ENCODE peak calls at places on chromosomes 7 and 10, in ten cellular contexts. I is dorsolateral prefrontal cortex, K is esophagus squamous epithelium, B is left ventricle myocardium inferior, M is ovary, A is colonic mucosa, R is H9, S is uterus, N is RWPE1, W is HCT116. G is an unnamed sample.

GRCh38 chr10:77836299-77836820 is 90.2 kb downstream of the DLG5 start:
- DNase-seq in K (no peak), I (peak), B (peak), S (no peak), A (peak), R (no peak), W (no peak), N (no peak), M (no peak), G (peak)

GRCh38 chr10:61541960-61542359 is 88.8 kb upstream of the TMEM26 start:
- DNase-seq in N (no peak), M (no peak), S (no peak), W (no peak), B (no peak), A (no peak), K (no peak), R (no peak), I (no peak), G (no peak)

GRCh38 chr10:125691160-125691981 is 8.4 kb upstream of the TEX36 start:
- DNase-seq in W (no peak), I (no peak), M (no peak), B (no peak), S (no peak), K (no peak), R (no peak), N (no peak), A (no peak), G (no peak)

GRCh38 chr7:151104411-151105235 is 18.3 kb downstream of the AGAP3 start:
- DNase-seq in W (no peak), M (no peak), A (no peak), B (no peak), N (no peak), R (peak), K (no peak), S (no peak), I (no peak), G (no peak)

GRCh38 chr7:20268832-20269231 is 51.6 kb upstream of the MACC1 start:
- DNase-seq in R (no peak), I (no peak), N (no peak), M (no peak), K (no peak), B (no peak), A (no peak), W (no peak), S (no peak), G (no peak)

GRCh38 chr10:70576803-70577517 is 25.6 kb downstream of the PRF1 start:
- DNase-seq in K (no peak), I (no peak), M (no peak), N (no peak), W (no peak), A (no peak), B (no peak), R (no peak), S (no peak), G (no peak)

GRCh38 chr7:44112231-44112996 is 8.3 kb downstream of the AEBP1 start:
- DNase-seq in W (no peak), A (no peak), S (no peak), B (no peak), K (no peak), R (no peak), I (no peak), M (no peak), N (no peak), G (no peak)

GRCh38 chr10:117007080-117007479 is 2.1 kb upstream of the SHTN1 start:
- DNase-seq in S (no peak), N (peak), R (no peak), A (no peak), B (no peak), M (no peak), I (no peak), W (peak), K (no peak), G (no peak)

GRCh38 chr7:64581929-64582894 is 19.3 kb upstream of the ZNF680 start:
- DNase-seq in N (no peak), I (no peak), M (no peak), S (no peak), B (no peak), A (no peak), R (no peak), W (no peak), K (no peak), G (no peak)

GRCh38 chr7:111858331-111858730 is 296.0 kb upstream of the IMMP2L start:
- DNase-seq in I (no peak), K (no peak), M (no peak), B (no peak), A (no peak), S (no peak), W (no peak), R (no peak), N (no peak), G (no peak)

GRCh38 chr7:89104748-89105685 is 309.5 kb upstream of the TEX47 start:
- DNase-seq in N (no peak), S (no peak), W (no peak), M (no peak), B (no peak), R (no peak), K (no peak), I (no peak), A (no peak), G (no peak)

GRCh38 chr7:45601816-45602540 is 27.8 kb downstream of the ADCY1 start:
- DNase-seq in K (no peak), M (no peak), W (no peak), R (peak), B (no peak), A (peak), S (no peak), I (peak), N (no peak), G (no peak)

GRCh38 chr10:17528296-17528862 is 74.0 kb upstream of the ST8SIA6 start:
- DNase-seq in W (no peak), B (no peak), M (no peak), K (no peak), I (no peak), R (no peak), S (no peak), A (no peak), N (no peak), G (no peak)

GRCh38 chr7:12239821-12240220 is 28.7 kb downstream of the TMEM106B start:
- DNase-seq in B (no peak), S (no peak), W (no peak), M (no peak), K (no peak), A (no peak), R (no peak), N (no peak), I (no peak), G (no peak)
- H3K27ac ChIP-seq in B (no peak), S (no peak), W (no peak), M (no peak), K (no peak), A (no peak), R (no peak), N (no peak), I (no peak), G (no peak)

GRCh38 chr10:132665946-132666732 is 119.8 kb downstream of the NKX6-2 start:
- DNase-seq in B (no peak), S (no peak), A (no peak), R (no peak), K (no peak), N (peak), M (peak), I (no peak), W (no peak), G (no peak)
- H3K27ac ChIP-seq in B (no peak), S (no peak), A (no peak), R (no peak), K (no peak), N (peak), M (no peak), I (no peak), W (no peak), G (no peak)

GRCh38 chr7:129836983-129837382 is 115.8 kb downstream of the UBE2H start:
- DNase-seq in N (no peak), W (no peak), A (no peak), K (no peak), I (no peak), S (no peak), B (no peak), M (no peak), R (no peak), G (no peak)
- H3K27ac ChIP-seq in N (no peak), W (no peak), A (no peak), K (no peak), I (no peak), S (no peak), B (peak), M (no peak), R (no peak), G (no peak)

GRCh38 chr7:24922099-24922773 is 57.7 kb downstream of the OSBPL3 start:
- DNase-seq in M (no peak), I (no peak), W (no peak), A (no peak), S (no peak), B (no peak), K (no peak), R (no peak), N (no peak), G (no peak)
- H3K27ac ChIP-seq in M (no peak), I (no peak), W (no peak), A (no peak), S (no peak), B (peak), K (no peak), R (no peak), N (peak), G (no peak)

DNA sequence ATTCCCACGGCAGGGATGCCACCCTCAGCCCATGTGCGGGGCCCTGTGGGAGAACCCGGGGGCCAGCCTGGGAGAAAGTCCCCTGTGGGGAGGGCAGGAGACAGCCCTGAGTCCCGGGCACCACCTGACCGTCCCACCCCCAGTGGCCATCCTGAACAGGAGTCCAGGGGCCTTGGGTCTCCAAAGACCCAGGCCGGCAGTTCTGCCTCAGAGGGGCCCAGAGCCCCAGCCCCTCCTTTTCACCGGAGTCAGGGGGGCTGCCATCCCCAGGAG is 112.8 kb downstream of the MICALL2 start:
- DNase-seq in R (no peak), M (no peak), W (no peak), S (no peak), A (no peak), N (no peak), K (no peak), I (no peak), B (no peak), G (no peak)
- H3K27ac ChIP-seq in R (no peak), M (no peak), W (no peak), S (no peak), A (no peak), N (no peak), K (no peak), I (no peak), B (no peak), G (no peak)

DNA sequence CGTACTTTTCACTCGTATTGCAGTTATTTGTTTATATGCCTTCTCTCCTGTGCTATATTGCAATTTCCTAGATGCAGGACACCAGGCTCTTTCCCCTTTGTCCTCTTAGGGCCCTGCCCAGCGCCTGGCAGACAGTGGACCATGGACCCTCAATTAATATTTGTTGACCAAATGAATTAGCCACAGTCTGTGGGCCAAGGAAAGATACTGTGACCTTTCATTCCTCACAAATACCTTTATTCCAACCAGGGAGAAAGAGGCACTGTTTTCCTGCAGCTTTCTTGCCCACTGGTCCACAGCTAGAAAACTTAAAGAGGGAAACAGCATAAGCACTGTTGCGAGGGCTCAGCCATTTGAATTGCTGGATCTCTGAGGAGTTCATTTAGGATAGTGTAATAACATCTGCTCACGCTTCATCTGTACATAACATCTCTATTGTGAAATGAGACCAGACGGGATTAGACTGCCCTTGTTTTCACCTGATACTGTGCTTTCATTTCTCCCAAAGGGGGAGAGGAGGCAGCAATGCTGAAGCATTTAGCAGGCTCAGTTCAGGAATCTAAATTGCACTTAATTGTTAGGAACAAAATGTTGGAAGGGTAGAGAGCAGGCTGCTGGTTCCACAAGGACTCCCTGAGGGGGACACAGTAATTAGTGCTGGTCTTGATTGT is 46.7 kb downstream of the TNS3 start:
- DNase-seq in I (no peak), S (no peak), R (no peak), A (no peak), M (no peak), W (no peak), K (no peak), B (no peak), N (no peak), G (no peak)
- H3K27ac ChIP-seq in I (no peak), S (peak), R (no peak), A (no peak), M (no peak), W (no peak), K (no peak), B (peak), N (peak), G (no peak)

G was measured in ascending aorta.